ENCODE peak calls at places on chromosome 13, in five cellular contexts. One of them, this sample, is unnamed.

GRCh38 chr13:80276371-80277289 is 64.3 kb downstream of the SPRY2 start:
- DNase-seq in tibial nerve: no peak
- DNase-seq in adrenal gland: peak
- DNase-seq in osteoblast: peak
- DNase-seq in CD8-positive, alpha-beta T cell: no peak
- DNase-seq in this sample: no peak

GRCh38 chr13:26965976-26966375 is 205.4 kb upstream of the GPR12 start:
- DNase-seq in tibial nerve: no peak
- DNase-seq in adrenal gland: peak
- DNase-seq in osteoblast: no peak
- DNase-seq in CD8-positive, alpha-beta T cell: no peak
- DNase-seq in this sample: no peak

GRCh38 chr13:97122381-97122996 is 99.6 kb upstream of the MBNL2 start:
- DNase-seq in tibial nerve: no peak
- DNase-seq in adrenal gland: no peak
- DNase-seq in osteoblast: peak
- DNase-seq in CD8-positive, alpha-beta T cell: no peak
- DNase-seq in this sample: no peak

GRCh38 chr13:27622881-27623280 is 1.2 kb downstream of the POLR1D start:
- DNase-seq in tibial nerve: no peak
- DNase-seq in adrenal gland: no peak
- DNase-seq in osteoblast: no peak
- DNase-seq in CD8-positive, alpha-beta T cell: no peak
- DNase-seq in this sample: no peak

GRCh38 chr13:46983881-46984280 is 87.0 kb upstream of the HTR2A start:
- DNase-seq in tibial nerve: no peak
- DNase-seq in adrenal gland: no peak
- DNase-seq in osteoblast: no peak
- DNase-seq in CD8-positive, alpha-beta T cell: no peak
- DNase-seq in this sample: no peak

GRCh38 chr13:97307882-97308624 is 85.9 kb downstream of the MBNL2 start:
- DNase-seq in tibial nerve: peak
- DNase-seq in adrenal gland: no peak
- DNase-seq in osteoblast: peak
- DNase-seq in CD8-positive, alpha-beta T cell: no peak
- DNase-seq in this sample: no peak

GRCh38 chr13:40667622-40667978 is 1.2 kb upstream of the FOXO1 start:
- DNase-seq in tibial nerve: no peak
- DNase-seq in adrenal gland: no peak
- DNase-seq in osteoblast: no peak
- DNase-seq in CD8-positive, alpha-beta T cell: peak
- DNase-seq in this sample: no peak

GRCh38 chr13:75161804-75162203 is 320.2 kb downstream of the TBC1D4 start:
- DNase-seq in tibial nerve: no peak
- DNase-seq in adrenal gland: no peak
- DNase-seq in osteoblast: no peak
- DNase-seq in CD8-positive, alpha-beta T cell: no peak
- DNase-seq in this sample: no peak

GRCh38 chr13:26255717-26256277 is 1.9 kb downstream of the CDK8 start:
- DNase-seq in tibial nerve: no peak
- DNase-seq in adrenal gland: no peak
- DNase-seq in osteoblast: no peak
- DNase-seq in CD8-positive, alpha-beta T cell: no peak
- DNase-seq in this sample: no peak

GRCh38 chr13:110890279-110891150 is 24.4 kb downstream of the ANKRD10 start:
- DNase-seq in tibial nerve: no peak
- DNase-seq in adrenal gland: no peak
- DNase-seq in osteoblast: no peak
- DNase-seq in CD8-positive, alpha-beta T cell: no peak
- DNase-seq in this sample: no peak

GRCh38 chr13:40126301-40127085 is 471.0 kb downstream of the COG6 start:
- DNase-seq in tibial nerve: no peak
- DNase-seq in adrenal gland: no peak
- DNase-seq in osteoblast: no peak
- DNase-seq in CD8-positive, alpha-beta T cell: no peak
- DNase-seq in this sample: no peak

GRCh38 chr13:103805771-103806170 is 739.6 kb upstream of the SLC10A2 start:
- DNase-seq in tibial nerve: no peak
- DNase-seq in adrenal gland: no peak
- DNase-seq in osteoblast: no peak
- DNase-seq in CD8-positive, alpha-beta T cell: no peak
- DNase-seq in this sample: no peak

GRCh38 chr13:101265934-101266333 is 150.4 kb downstream of the NALCN start:
- DNase-seq in tibial nerve: no peak
- DNase-seq in adrenal gland: no peak
- DNase-seq in osteoblast: no peak
- DNase-seq in CD8-positive, alpha-beta T cell: no peak
- DNase-seq in this sample: no peak

GRCh38 chr13:76719955-76720354 is 166.2 kb downstream of the KCTD12 start:
- DNase-seq in tibial nerve: no peak
- DNase-seq in adrenal gland: no peak
- DNase-seq in osteoblast: no peak
- DNase-seq in CD8-positive, alpha-beta T cell: no peak
- DNase-seq in this sample: no peak

GRCh38 chr13:70520275-70520674 is 412.0 kb upstream of the KLHL1 start:
- DNase-seq in tibial nerve: no peak
- DNase-seq in adrenal gland: no peak
- DNase-seq in osteoblast: no peak
- DNase-seq in CD8-positive, alpha-beta T cell: no peak
- DNase-seq in this sample: no peak

GRCh38 chr13:32791545-32792172 is 205.4 kb downstream of the PDS5B start:
- DNase-seq in tibial nerve: no peak
- DNase-seq in adrenal gland: no peak
- DNase-seq in osteoblast: no peak
- DNase-seq in CD8-positive, alpha-beta T cell: no peak
- DNase-seq in this sample: no peak

GRCh38 chr13:28466151-28466550 is 28.8 kb downstream of the FLT1 start:
- DNase-seq in tibial nerve: no peak
- DNase-seq in adrenal gland: no peak
- DNase-seq in osteoblast: no peak
- DNase-seq in CD8-positive, alpha-beta T cell: no peak
- DNase-seq in this sample: no peak

GRCh38 chr13:38348890-38349289 is 761 bp upstream of the UFM1 start:
- DNase-seq in tibial nerve: no peak
- DNase-seq in adrenal gland: peak
- DNase-seq in osteoblast: peak
- DNase-seq in CD8-positive, alpha-beta T cell: peak
- DNase-seq in this sample: no peak

GRCh38 chr13:43528992-43529391 is 257.8 kb downstream of the ENOX1 start:
- DNase-seq in tibial nerve: no peak
- DNase-seq in adrenal gland: no peak
- DNase-seq in osteoblast: no peak
- DNase-seq in CD8-positive, alpha-beta T cell: no peak
- DNase-seq in this sample: no peak

GRCh38 chr13:26656919-26657318 is 99.4 kb downstream of the WASF3 start:
- DNase-seq in tibial nerve: no peak
- DNase-seq in adrenal gland: peak
- DNase-seq in osteoblast: peak
- DNase-seq in CD8-positive, alpha-beta T cell: no peak
- DNase-seq in this sample: no peak

GRCh38 chr13:85864963-85865530 is 65.8 kb upstream of the SLITRK6 start:
- DNase-seq in tibial nerve: no peak
- DNase-seq in adrenal gland: no peak
- DNase-seq in osteoblast: no peak
- DNase-seq in CD8-positive, alpha-beta T cell: no peak
- DNase-seq in this sample: no peak
- TF ChIP-seq CTCF in tibial nerve: no peak
- TF ChIP-seq CTCF in adrenal gland: peak
- TF ChIP-seq CTCF in osteoblast: no peak
- TF ChIP-seq CTCF in CD8-positive, alpha-beta T cell: no peak
- TF ChIP-seq CTCF in this sample: no peak

DNA sequence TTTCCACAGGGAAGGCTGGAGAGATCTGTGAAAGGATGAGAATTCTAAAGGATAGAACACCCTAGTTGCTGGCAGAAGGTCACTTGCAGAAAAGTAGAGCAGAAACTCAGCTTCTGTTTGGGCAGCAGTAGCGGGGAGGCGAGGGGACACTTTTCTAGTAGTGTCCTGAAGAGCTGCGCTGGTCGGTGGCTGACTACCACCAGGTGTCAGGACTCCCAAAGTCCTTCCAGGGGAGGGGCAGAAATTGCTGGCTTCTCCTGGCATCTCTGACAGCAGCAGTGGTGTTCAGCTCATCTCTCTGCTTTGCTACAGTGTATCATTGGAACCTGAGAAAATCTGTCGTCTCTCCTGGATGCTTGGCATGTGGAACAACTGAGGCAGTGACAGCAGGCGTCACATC is 120.9 kb downstream of the ZDHHC20 start:
- DNase-seq in tibial nerve: no peak
- DNase-seq in adrenal gland: no peak
- DNase-seq in osteoblast: no peak
- DNase-seq in CD8-positive, alpha-beta T cell: no peak
- DNase-seq in this sample: no peak
- H3K4me3 ChIP-seq in tibial nerve: no peak
- H3K4me3 ChIP-seq in adrenal gland: no peak
- H3K4me3 ChIP-seq in osteoblast: no peak
- H3K4me3 ChIP-seq in CD8-positive, alpha-beta T cell: no peak
- H3K4me3 ChIP-seq in this sample: no peak

GRCh38 chr13:78404961-78405360 is 198.4 kb downstream of the POU4F1 start:
- DNase-seq in tibial nerve: no peak
- DNase-seq in adrenal gland: no peak
- DNase-seq in osteoblast: no peak
- DNase-seq in CD8-positive, alpha-beta T cell: no peak
- DNase-seq in this sample: no peak

GRCh38 chr13:78413887-78414553 is 189.3 kb downstream of the POU4F1 start:
- DNase-seq in tibial nerve: no peak
- DNase-seq in adrenal gland: no peak
- DNase-seq in osteoblast: no peak
- DNase-seq in CD8-positive, alpha-beta T cell: no peak
- DNase-seq in this sample: no peak

GRCh38 chr13:78410164-78410563 is 193.2 kb downstream of the POU4F1 start:
- DNase-seq in tibial nerve: no peak
- DNase-seq in adrenal gland: no peak
- DNase-seq in osteoblast: no peak
- DNase-seq in CD8-positive, alpha-beta T cell: no peak
- DNase-seq in this sample: no peak

GRCh38 chr13:78410847-78411246 is 192.5 kb downstream of the POU4F1 start:
- DNase-seq in tibial nerve: no peak
- DNase-seq in adrenal gland: no peak
- DNase-seq in osteoblast: no peak
- DNase-seq in CD8-positive, alpha-beta T cell: no peak
- DNase-seq in this sample: no peak

GRCh38 chr13:78409172-78409571 is 194.2 kb downstream of the POU4F1 start:
- DNase-seq in tibial nerve: no peak
- DNase-seq in adrenal gland: no peak
- DNase-seq in osteoblast: no peak
- DNase-seq in CD8-positive, alpha-beta T cell: no peak
- DNase-seq in this sample: no peak
- TF ChIP-seq CTCF in tibial nerve: no peak
- TF ChIP-seq CTCF in adrenal gland: no peak
- TF ChIP-seq CTCF in osteoblast: no peak
- TF ChIP-seq CTCF in CD8-positive, alpha-beta T cell: no peak
- TF ChIP-seq CTCF in this sample: no peak

GRCh38 chr13:30569901-30570576 is 47.7 kb upstream of the USPL1 start:
- DNase-seq in tibial nerve: no peak
- DNase-seq in adrenal gland: peak
- DNase-seq in osteoblast: peak
- DNase-seq in CD8-positive, alpha-beta T cell: no peak
- DNase-seq in this sample: peak

GRCh38 chr13:30577381-30577780 is 40.3 kb upstream of the USPL1 start:
- DNase-seq in tibial nerve: no peak
- DNase-seq in adrenal gland: peak
- DNase-seq in osteoblast: peak
- DNase-seq in CD8-positive, alpha-beta T cell: peak
- DNase-seq in this sample: no peak

GRCh38 chr13:30576528-30576927 is 41.2 kb upstream of the USPL1 start:
- DNase-seq in tibial nerve: no peak
- DNase-seq in adrenal gland: peak
- DNase-seq in osteoblast: no peak
- DNase-seq in CD8-positive, alpha-beta T cell: peak
- DNase-seq in this sample: no peak

GRCh38 chr13:30567072-30567471 is 50.6 kb upstream of the USPL1 start:
- DNase-seq in tibial nerve: no peak
- DNase-seq in adrenal gland: no peak
- DNase-seq in osteoblast: no peak
- DNase-seq in CD8-positive, alpha-beta T cell: no peak
- DNase-seq in this sample: no peak

GRCh38 chr13:30572859-30573275 is 44.9 kb upstream of the USPL1 start:
- DNase-seq in tibial nerve: no peak
- DNase-seq in adrenal gland: peak
- DNase-seq in osteoblast: no peak
- DNase-seq in CD8-positive, alpha-beta T cell: peak
- DNase-seq in this sample: no peak
- H3K4me3 ChIP-seq in tibial nerve: peak
- H3K4me3 ChIP-seq in adrenal gland: no peak
- H3K4me3 ChIP-seq in osteoblast: peak
- H3K4me3 ChIP-seq in CD8-positive, alpha-beta T cell: peak
- H3K4me3 ChIP-seq in this sample: peak

GRCh38 chr13:98879127-98879520 is 98.7 kb downstream of the DOCK9 start:
- DNase-seq in tibial nerve: no peak
- DNase-seq in adrenal gland: no peak
- DNase-seq in osteoblast: no peak
- DNase-seq in CD8-positive, alpha-beta T cell: no peak
- DNase-seq in this sample: no peak
- TF ChIP-seq CTCF in tibial nerve: no peak
- TF ChIP-seq CTCF in adrenal gland: no peak
- TF ChIP-seq CTCF in osteoblast: no peak
- TF ChIP-seq CTCF in CD8-positive, alpha-beta T cell: no peak
- TF ChIP-seq CTCF in this sample: no peak

GRCh38 chr13:112955956-112956355 is 13.1 kb upstream of the MCF2L start:
- DNase-seq in tibial nerve: no peak
- DNase-seq in adrenal gland: no peak
- DNase-seq in osteoblast: no peak
- DNase-seq in CD8-positive, alpha-beta T cell: no peak
- DNase-seq in this sample: no peak

GRCh38 chr13:112953591-112954487 is 15.2 kb upstream of the MCF2L start:
- DNase-seq in tibial nerve: no peak
- DNase-seq in adrenal gland: no peak
- DNase-seq in osteoblast: no peak
- DNase-seq in CD8-positive, alpha-beta T cell: no peak
- DNase-seq in this sample: no peak

GRCh38 chr13:112954488-112955270 is 14.3 kb upstream of the MCF2L start:
- DNase-seq in tibial nerve: no peak
- DNase-seq in adrenal gland: no peak
- DNase-seq in osteoblast: no peak
- DNase-seq in CD8-positive, alpha-beta T cell: no peak
- DNase-seq in this sample: no peak

GRCh38 chr13:112956516-112957294 is 12.3 kb upstream of the MCF2L start:
- DNase-seq in tibial nerve: no peak
- DNase-seq in adrenal gland: no peak
- DNase-seq in osteoblast: no peak
- DNase-seq in CD8-positive, alpha-beta T cell: no peak
- DNase-seq in this sample: no peak

DNA sequence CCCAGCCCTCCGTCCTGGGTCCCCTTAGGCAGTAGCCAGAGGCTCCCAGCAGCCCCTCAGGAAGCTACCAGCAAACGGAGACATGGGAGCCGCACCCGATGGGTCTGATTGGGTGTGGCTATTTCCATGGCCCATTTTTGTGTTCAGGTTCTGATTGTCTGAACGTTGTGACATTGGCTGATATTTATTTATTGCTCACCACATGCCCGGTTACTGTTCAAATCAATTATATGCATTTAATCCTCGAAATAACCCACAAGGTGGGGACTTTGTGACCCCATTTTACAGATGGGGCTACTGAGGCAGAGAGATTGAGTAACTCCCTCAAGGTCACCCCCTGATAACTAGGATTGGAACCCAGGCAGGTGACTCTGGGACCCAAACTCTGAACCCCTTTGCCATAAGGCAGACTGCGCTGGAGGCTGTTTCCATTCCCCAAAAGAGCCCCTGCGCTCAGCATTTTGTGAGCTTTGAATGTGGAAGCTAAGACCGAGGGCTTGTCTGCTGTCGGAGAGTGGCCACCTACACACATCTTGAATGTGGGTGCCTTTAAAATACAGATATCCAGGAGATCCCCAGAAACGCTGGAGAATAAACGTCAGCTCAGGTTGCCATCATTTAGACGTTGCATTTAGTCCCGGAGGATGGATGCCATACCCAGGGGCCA is 13.6 kb upstream of the MCF2L start:
- DNase-seq in tibial nerve: no peak
- DNase-seq in adrenal gland: no peak
- DNase-seq in osteoblast: no peak
- DNase-seq in CD8-positive, alpha-beta T cell: no peak
- DNase-seq in this sample: no peak
- H3K4me3 ChIP-seq in tibial nerve: no peak
- H3K4me3 ChIP-seq in adrenal gland: no peak
- H3K4me3 ChIP-seq in osteoblast: no peak
- H3K4me3 ChIP-seq in CD8-positive, alpha-beta T cell: no peak
- H3K4me3 ChIP-seq in this sample: no peak